ENCODE peak calls at places on chromosome 7, in four cellular contexts. One of them, this sample, is unnamed.

GRCh38 chr7:43766564-43766963 is 8.1 kb downstream of the BLVRA start:
- DNase-seq in A172: no peak
- DNase-seq in stimulated activated CD8-positive, alpha-beta memory T cell treated with anti-CD3 and anti-CD28 coated beads, Interleukin-15, amount 100 ng/mL, for 24 hours: no peak
- DNase-seq in activated CD4-positive, alpha-beta T cell treated with anti-CD3 and anti-CD28 coated beads, Interleukin-2, amount 10 ng/mL, durations not matched to agents 24 days and 14 days: no peak
- DNase-seq in this sample: no peak

GRCh38 chr7:45212606-45213005 is 55.0 kb downstream of the RAMP3 start:
- DNase-seq in A172: no peak
- DNase-seq in activated CD4-positive, alpha-beta T cell treated with anti-CD3 and anti-CD28 coated beads, Interleukin-2, amount 10 ng/mL, durations not matched to agents 24 days and 14 days: no peak
- DNase-seq in stimulated activated CD8-positive, alpha-beta memory T cell treated with anti-CD3 and anti-CD28 coated beads, Interleukin-15, amount 100 ng/mL, for 24 hours: no peak
- DNase-seq in this sample: no peak

GRCh38 chr7:40827217-40828085 is 692.6 kb downstream of the SUGCT start:
- DNase-seq in stimulated activated CD8-positive, alpha-beta memory T cell treated with anti-CD3 and anti-CD28 coated beads, Interleukin-15, amount 100 ng/mL, for 24 hours: no peak
- DNase-seq in activated CD4-positive, alpha-beta T cell treated with anti-CD3 and anti-CD28 coated beads, Interleukin-2, amount 10 ng/mL, durations not matched to agents 24 days and 14 days: no peak
- DNase-seq in A172: no peak
- DNase-seq in this sample: no peak

GRCh38 chr7:87624628-87625027 is 3.6 kb upstream of the RUNDC3B start:
- DNase-seq in A172: no peak
- DNase-seq in activated CD4-positive, alpha-beta T cell treated with anti-CD3 and anti-CD28 coated beads, Interleukin-2, amount 10 ng/mL, durations not matched to agents 24 days and 14 days: no peak
- DNase-seq in stimulated activated CD8-positive, alpha-beta memory T cell treated with anti-CD3 and anti-CD28 coated beads, Interleukin-15, amount 100 ng/mL, for 24 hours: no peak
- DNase-seq in this sample: no peak

GRCh38 chr7:44395067-44395466 is 69.7 kb upstream of the CAMK2B start:
- DNase-seq in activated CD4-positive, alpha-beta T cell treated with anti-CD3 and anti-CD28 coated beads, Interleukin-2, amount 10 ng/mL, durations not matched to agents 24 days and 14 days: no peak
- DNase-seq in A172: no peak
- DNase-seq in stimulated activated CD8-positive, alpha-beta memory T cell treated with anti-CD3 and anti-CD28 coated beads, Interleukin-15, amount 100 ng/mL, for 24 hours: no peak
- DNase-seq in this sample: no peak

GRCh38 chr7:45978010-45978681 is 57.1 kb upstream of the IGFBP3 start:
- DNase-seq in A172: peak
- DNase-seq in stimulated activated CD8-positive, alpha-beta memory T cell treated with anti-CD3 and anti-CD28 coated beads, Interleukin-15, amount 100 ng/mL, for 24 hours: no peak
- DNase-seq in activated CD4-positive, alpha-beta T cell treated with anti-CD3 and anti-CD28 coated beads, Interleukin-2, amount 10 ng/mL, durations not matched to agents 24 days and 14 days: peak
- DNase-seq in this sample: no peak

GRCh38 chr7:155398944-155399343 is 59.0 kb upstream of the EN2 start:
- DNase-seq in stimulated activated CD8-positive, alpha-beta memory T cell treated with anti-CD3 and anti-CD28 coated beads, Interleukin-15, amount 100 ng/mL, for 24 hours: no peak
- DNase-seq in activated CD4-positive, alpha-beta T cell treated with anti-CD3 and anti-CD28 coated beads, Interleukin-2, amount 10 ng/mL, durations not matched to agents 24 days and 14 days: no peak
- DNase-seq in A172: no peak
- DNase-seq in this sample: no peak

GRCh38 chr7:42886866-42887509 is 24.9 kb downstream of the C7orf25 start:
- DNase-seq in A172: no peak
- DNase-seq in stimulated activated CD8-positive, alpha-beta memory T cell treated with anti-CD3 and anti-CD28 coated beads, Interleukin-15, amount 100 ng/mL, for 24 hours: no peak
- DNase-seq in activated CD4-positive, alpha-beta T cell treated with anti-CD3 and anti-CD28 coated beads, Interleukin-2, amount 10 ng/mL, durations not matched to agents 24 days and 14 days: no peak
- DNase-seq in this sample: no peak

GRCh38 chr7:36736827-36737211 is 12.5 kb upstream of the AOAH start:
- DNase-seq in stimulated activated CD8-positive, alpha-beta memory T cell treated with anti-CD3 and anti-CD28 coated beads, Interleukin-15, amount 100 ng/mL, for 24 hours: no peak
- DNase-seq in activated CD4-positive, alpha-beta T cell treated with anti-CD3 and anti-CD28 coated beads, Interleukin-2, amount 10 ng/mL, durations not matched to agents 24 days and 14 days: peak
- DNase-seq in A172: no peak
- DNase-seq in this sample: no peak

GRCh38 chr7:13071999-13072398 is 384.6 kb downstream of the ARL4A start:
- DNase-seq in stimulated activated CD8-positive, alpha-beta memory T cell treated with anti-CD3 and anti-CD28 coated beads, Interleukin-15, amount 100 ng/mL, for 24 hours: no peak
- DNase-seq in activated CD4-positive, alpha-beta T cell treated with anti-CD3 and anti-CD28 coated beads, Interleukin-2, amount 10 ng/mL, durations not matched to agents 24 days and 14 days: no peak
- DNase-seq in A172: no peak
- DNase-seq in this sample: no peak

GRCh38 chr7:135659159-135659837 is 3.0 kb upstream of the STMP1 start:
- DNase-seq in activated CD4-positive, alpha-beta T cell treated with anti-CD3 and anti-CD28 coated beads, Interleukin-2, amount 10 ng/mL, durations not matched to agents 24 days and 14 days: no peak
- DNase-seq in stimulated activated CD8-positive, alpha-beta memory T cell treated with anti-CD3 and anti-CD28 coated beads, Interleukin-15, amount 100 ng/mL, for 24 hours: no peak
- DNase-seq in A172: no peak
- DNase-seq in this sample: no peak

GRCh38 chr7:6443372-6443941 is 4.3 kb downstream of the DAGLB start:
- DNase-seq in stimulated activated CD8-positive, alpha-beta memory T cell treated with anti-CD3 and anti-CD28 coated beads, Interleukin-15, amount 100 ng/mL, for 24 hours: no peak
- DNase-seq in A172: peak
- DNase-seq in activated CD4-positive, alpha-beta T cell treated with anti-CD3 and anti-CD28 coated beads, Interleukin-2, amount 10 ng/mL, durations not matched to agents 24 days and 14 days: no peak
- DNase-seq in this sample: no peak

GRCh38 chr7:78539825-78540224 is 741.3 kb downstream of the PHTF2 start:
- DNase-seq in stimulated activated CD8-positive, alpha-beta memory T cell treated with anti-CD3 and anti-CD28 coated beads, Interleukin-15, amount 100 ng/mL, for 24 hours: no peak
- DNase-seq in activated CD4-positive, alpha-beta T cell treated with anti-CD3 and anti-CD28 coated beads, Interleukin-2, amount 10 ng/mL, durations not matched to agents 24 days and 14 days: no peak
- DNase-seq in A172: no peak
- DNase-seq in this sample: no peak

GRCh38 chr7:157888579-157888978 is 551.8 kb downstream of the DNAJB6 start:
- DNase-seq in activated CD4-positive, alpha-beta T cell treated with anti-CD3 and anti-CD28 coated beads, Interleukin-2, amount 10 ng/mL, durations not matched to agents 24 days and 14 days: no peak
- DNase-seq in stimulated activated CD8-positive, alpha-beta memory T cell treated with anti-CD3 and anti-CD28 coated beads, Interleukin-15, amount 100 ng/mL, for 24 hours: no peak
- DNase-seq in A172: no peak
- DNase-seq in this sample: no peak

GRCh38 chr7:18927134-18927533 is 190.3 kb downstream of the TWIST1 start:
- DNase-seq in stimulated activated CD8-positive, alpha-beta memory T cell treated with anti-CD3 and anti-CD28 coated beads, Interleukin-15, amount 100 ng/mL, for 24 hours: no peak
- DNase-seq in activated CD4-positive, alpha-beta T cell treated with anti-CD3 and anti-CD28 coated beads, Interleukin-2, amount 10 ng/mL, durations not matched to agents 24 days and 14 days: no peak
- DNase-seq in A172: no peak
- DNase-seq in this sample: no peak

GRCh38 chr7:49791089-49791741 is 17.8 kb downstream of the VWC2 start:
- DNase-seq in activated CD4-positive, alpha-beta T cell treated with anti-CD3 and anti-CD28 coated beads, Interleukin-2, amount 10 ng/mL, durations not matched to agents 24 days and 14 days: no peak
- DNase-seq in A172: no peak
- DNase-seq in stimulated activated CD8-positive, alpha-beta memory T cell treated with anti-CD3 and anti-CD28 coated beads, Interleukin-15, amount 100 ng/mL, for 24 hours: no peak
- DNase-seq in this sample: no peak

GRCh38 chr7:155353256-155353897 is 55.7 kb downstream of the INSIG1 start:
- DNase-seq in A172: no peak
- DNase-seq in stimulated activated CD8-positive, alpha-beta memory T cell treated with anti-CD3 and anti-CD28 coated beads, Interleukin-15, amount 100 ng/mL, for 24 hours: no peak
- DNase-seq in activated CD4-positive, alpha-beta T cell treated with anti-CD3 and anti-CD28 coated beads, Interleukin-2, amount 10 ng/mL, durations not matched to agents 24 days and 14 days: no peak
- DNase-seq in this sample: no peak

GRCh38 chr7:12030116-12030515 is 181.0 kb upstream of the TMEM106B start:
- DNase-seq in activated CD4-positive, alpha-beta T cell treated with anti-CD3 and anti-CD28 coated beads, Interleukin-2, amount 10 ng/mL, durations not matched to agents 24 days and 14 days: no peak
- DNase-seq in stimulated activated CD8-positive, alpha-beta memory T cell treated with anti-CD3 and anti-CD28 coated beads, Interleukin-15, amount 100 ng/mL, for 24 hours: no peak
- DNase-seq in A172: peak
- DNase-seq in this sample: no peak

GRCh38 chr7:118836933-118837332 is 612.4 kb downstream of the ANKRD7 start:
- DNase-seq in A172: no peak
- DNase-seq in stimulated activated CD8-positive, alpha-beta memory T cell treated with anti-CD3 and anti-CD28 coated beads, Interleukin-15, amount 100 ng/mL, for 24 hours: no peak
- DNase-seq in activated CD4-positive, alpha-beta T cell treated with anti-CD3 and anti-CD28 coated beads, Interleukin-2, amount 10 ng/mL, durations not matched to agents 24 days and 14 days: no peak
- DNase-seq in this sample: no peak

GRCh38 chr7:40024841-40025240 is 74.8 kb downstream of the CDK13 start:
- DNase-seq in activated CD4-positive, alpha-beta T cell treated with anti-CD3 and anti-CD28 coated beads, Interleukin-2, amount 10 ng/mL, durations not matched to agents 24 days and 14 days: no peak
- DNase-seq in stimulated activated CD8-positive, alpha-beta memory T cell treated with anti-CD3 and anti-CD28 coated beads, Interleukin-15, amount 100 ng/mL, for 24 hours: no peak
- DNase-seq in A172: no peak
- DNase-seq in this sample: no peak

GRCh38 chr7:73742753-73743641 is 4.4 kb upstream of the ABHD11 start:
- DNase-seq in stimulated activated CD8-positive, alpha-beta memory T cell treated with anti-CD3 and anti-CD28 coated beads, Interleukin-15, amount 100 ng/mL, for 24 hours: no peak
- DNase-seq in A172: peak
- DNase-seq in activated CD4-positive, alpha-beta T cell treated with anti-CD3 and anti-CD28 coated beads, Interleukin-2, amount 10 ng/mL, durations not matched to agents 24 days and 14 days: no peak
- DNase-seq in this sample: no peak

GRCh38 chr7:73582664-73583202 is 4.4 kb upstream of the TBL2 start:
- DNase-seq in stimulated activated CD8-positive, alpha-beta memory T cell treated with anti-CD3 and anti-CD28 coated beads, Interleukin-15, amount 100 ng/mL, for 24 hours: no peak
- DNase-seq in activated CD4-positive, alpha-beta T cell treated with anti-CD3 and anti-CD28 coated beads, Interleukin-2, amount 10 ng/mL, durations not matched to agents 24 days and 14 days: no peak
- DNase-seq in A172: no peak
- DNase-seq in this sample: no peak

GRCh38 chr7:82803411-82803810 is 359.3 kb downstream of the PCLO start:
- DNase-seq in stimulated activated CD8-positive, alpha-beta memory T cell treated with anti-CD3 and anti-CD28 coated beads, Interleukin-15, amount 100 ng/mL, for 24 hours: no peak
- DNase-seq in A172: peak
- DNase-seq in activated CD4-positive, alpha-beta T cell treated with anti-CD3 and anti-CD28 coated beads, Interleukin-2, amount 10 ng/mL, durations not matched to agents 24 days and 14 days: no peak
- DNase-seq in this sample: no peak

GRCh38 chr7:4692055-4692454 is 10.0 kb downstream of the FOXK1 start:
- DNase-seq in A172: no peak
- DNase-seq in activated CD4-positive, alpha-beta T cell treated with anti-CD3 and anti-CD28 coated beads, Interleukin-2, amount 10 ng/mL, durations not matched to agents 24 days and 14 days: no peak
- DNase-seq in stimulated activated CD8-positive, alpha-beta memory T cell treated with anti-CD3 and anti-CD28 coated beads, Interleukin-15, amount 100 ng/mL, for 24 hours: no peak
- DNase-seq in this sample: no peak

This sample was measured in activated T-helper 9 cell treated with anti-CD3 and anti-CD28 coated beads, Interleukin-2, amount 50 U/mL, for 16 hours.